ENCODE peak calls at places on chromosomes 11 and 22, in six cellular contexts. W is Panc1, M is heart right ventricle, U is tibial artery, I is A549, N is lung. K is an unnamed sample. For H3K4me1, the result is how much of the 10 kb centered on the place peaks cover.

GRCh38 chr11:1705121-1706052 is 8.4 kb downstream of the KRTAP5-6 start:
- DNase-seq in W (no peak), I (no peak), N (no peak), U (no peak), M (no peak), K (no peak)

GRCh38 chr11:59281177-59281576 is 68.5 kb upstream of the MPEG1 start:
- DNase-seq in W (no peak), N (no peak), U (no peak), M (no peak), I (no peak), K (no peak)

GRCh38 chr11:132251095-132251494 is 880.7 kb downstream of the NTM start:
- DNase-seq in I (no peak), M (no peak), N (no peak), U (no peak), W (no peak), K (no peak)

GRCh38 chr11:134044514-134045284 is 24.2 kb upstream of the JAM3 start:
- DNase-seq in N (no peak), W (no peak), I (no peak), U (no peak), M (no peak), K (no peak)

GRCh38 chr11:125626381-125626950 is 1.5 kb downstream of the CHEK1 start:
- DNase-seq in W (peak), M (no peak), N (no peak), I (no peak), U (no peak), K (no peak)

GRCh38 chr11:133808393-133809140 is 36.7 kb downstream of the SPATA19 start:
- DNase-seq in N (no peak), U (no peak), W (no peak), I (no peak), M (no peak), K (no peak)

GRCh38 chr22:26672060-26672471 is 14.7 kb downstream of the MIAT start:
- DNase-seq in U (no peak), N (no peak), I (no peak), M (no peak), W (no peak), K (no peak)

GRCh38 chr11:128462802-128463385 is 124.5 kb downstream of the ETS1 start:
- DNase-seq in I (no peak), N (no peak), W (no peak), U (no peak), M (no peak), K (no peak)

GRCh38 chr22:23282516-23282915 is 102.2 kb downstream of the BCR start:
- DNase-seq in U (no peak), N (no peak), W (no peak), M (no peak), I (no peak), K (peak)

GRCh38 chr11:131033151-131033651 is 116.9 kb upstream of the SNX19 start:
- DNase-seq in N (no peak), W (peak), U (no peak), M (no peak), I (peak), K (no peak)

GRCh38 chr11:95584180-95584579 is 205.4 kb downstream of the FAM76B start:
- DNase-seq in M (no peak), W (no peak), I (no peak), U (no peak), N (no peak), K (no peak)

GRCh38 chr22:19178065-19178658 is 374 bp downstream of the SLC25A1 start:
- DNase-seq in W (no peak), U (no peak), M (no peak), I (no peak), N (no peak), K (peak)

GRCh38 chr11:118834428-118835028 is 43.6 kb upstream of the DDX6 start:
- DNase-seq in N (no peak), W (no peak), I (no peak), U (no peak), M (no peak), K (no peak)

GRCh38 chr11:86230921-86231320 is 13.6 kb upstream of the EED start:
- DNase-seq in I (no peak), U (no peak), M (no peak), W (no peak), N (no peak), K (no peak)

GRCh38 chr22:38448945-38449745 is 5.9 kb downstream of the KCNJ4 start:
- DNase-seq in U (no peak), N (no peak), M (peak), I (no peak), W (no peak), K (no peak)

GRCh38 chr11:75468534-75469340 is 35.7 kb upstream of the KLHL35 start:
- DNase-seq in I (no peak), M (peak), U (peak), N (peak), W (no peak), K (peak)

GRCh38 chr11:2383823-2384722 is 7.0 kb downstream of the CD81 start:
- DNase-seq in M (no peak), N (peak), U (no peak), I (no peak), W (no peak), K (peak)

GRCh38 chr11:68455485-68455884 is 5.1 kb upstream of the PPP6R3 start:
- DNase-seq in U (no peak), I (no peak), M (no peak), W (no peak), N (no peak), K (no peak)

GRCh38 chr11:32312865-32313403 is 122.4 kb downstream of the WT1 start:
- DNase-seq in U (no peak), M (no peak), W (peak), N (peak), I (peak), K (no peak)

GRCh38 chr11:111557425-111558111 is 17.0 kb downstream of the LAYN start:
- DNase-seq in N (no peak), W (peak), U (no peak), M (no peak), I (peak), K (no peak)
- H3K4me1 ChIP-seq in N (under half), W (under half), U (under half), M (under half), I (under half), K (under half)

DNA sequence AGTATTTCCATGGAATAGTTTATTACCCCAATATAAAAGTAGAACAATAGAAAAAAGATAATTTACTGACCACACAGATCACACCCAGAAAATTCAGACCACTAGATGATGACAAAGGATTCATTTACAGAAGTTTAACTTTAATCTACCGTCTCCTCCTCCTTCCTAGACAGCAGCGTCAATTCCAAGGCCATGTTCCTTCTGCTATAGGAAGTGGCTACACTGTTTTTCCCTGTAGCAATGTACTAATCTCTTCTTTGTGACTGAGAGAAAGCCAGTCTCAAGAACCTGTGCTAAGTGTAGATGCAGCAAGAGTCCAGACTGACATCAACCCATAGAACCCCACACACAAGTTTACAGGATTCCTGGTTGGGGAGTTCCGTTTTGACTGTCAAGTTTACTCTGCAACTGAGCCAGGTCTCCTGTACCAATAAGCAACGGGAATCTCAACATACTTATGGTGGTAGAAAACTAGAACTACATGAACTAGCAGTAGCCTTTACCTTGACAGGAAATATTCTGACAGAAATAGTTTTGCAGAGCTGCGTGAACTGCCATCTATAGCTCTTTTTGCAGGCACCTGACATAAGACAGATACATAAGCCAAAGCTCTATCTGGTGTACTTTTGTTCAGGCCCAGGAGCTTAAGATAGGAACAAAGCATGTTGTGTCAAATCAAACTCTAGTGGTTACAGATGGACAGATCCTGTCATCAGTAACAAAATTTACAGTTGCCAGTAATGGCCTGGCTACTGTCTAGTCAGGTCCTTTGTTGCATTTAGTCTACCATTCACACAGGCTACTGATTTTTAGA is 42.9 kb downstream of the MRTFA start:
- DNase-seq in U (no peak), N (no peak), M (no peak), W (no peak), I (no peak), K (no peak)
- H3K27ac ChIP-seq in U (no peak), N (no peak), M (no peak), W (no peak), I (peak), K (no peak)

DNA sequence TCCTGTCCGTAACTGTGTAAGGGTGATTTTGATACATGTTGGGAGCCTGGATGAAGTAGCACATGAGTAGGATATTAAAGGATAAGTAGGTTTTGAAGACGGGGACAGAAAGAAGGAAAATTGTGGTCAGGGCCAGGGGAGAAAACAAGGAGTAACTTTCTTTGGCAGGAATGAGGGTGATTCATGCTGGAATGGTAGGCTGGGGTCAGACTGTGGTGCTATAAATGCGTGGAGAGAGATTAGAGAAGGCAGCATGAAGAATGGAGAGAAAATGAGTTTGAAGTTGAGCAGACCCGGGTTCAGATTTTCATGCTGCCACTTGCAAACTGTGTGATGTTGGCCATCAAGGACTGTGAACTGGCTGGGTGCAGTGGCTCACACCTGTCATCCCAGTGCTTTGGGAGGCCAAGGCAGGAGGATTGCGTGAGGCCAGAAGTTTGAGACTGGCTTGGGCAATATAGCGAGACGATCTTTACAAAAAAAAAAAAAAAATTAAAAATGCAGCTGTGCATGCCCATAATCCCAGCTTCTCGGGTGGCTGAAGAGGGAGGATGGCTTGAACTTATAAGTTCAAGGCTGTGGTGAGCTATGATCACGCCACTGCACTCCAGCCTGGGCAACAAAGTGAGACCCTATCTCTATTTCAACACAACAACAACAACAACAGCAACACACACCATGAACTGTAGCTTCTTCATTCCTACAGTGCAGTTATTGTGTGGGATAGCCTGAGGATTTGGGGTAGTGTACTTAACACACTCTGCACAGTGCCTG is 22.3 kb downstream of the ZBTB16 start:
- DNase-seq in M (no peak), N (no peak), W (no peak), U (no peak), I (no peak), K (no peak)
- H3K4me3 ChIP-seq in M (no peak), N (no peak), W (no peak), U (peak), I (no peak), K (no peak)

GRCh38 chr11:70109903-70110302 is 31.8 kb downstream of the ANO1 start:
- DNase-seq in M (no peak), N (no peak), U (no peak), W (no peak), I (no peak), K (peak)

GRCh38 chr11:70110538-70111055 is 32.5 kb downstream of the ANO1 start:
- DNase-seq in U (no peak), I (no peak), W (no peak), M (no peak), N (no peak), K (peak)

GRCh38 chr11:70111269-70112016 is 33.3 kb downstream of the ANO1 start:
- DNase-seq in I (peak), N (no peak), U (no peak), W (no peak), M (peak), K (peak)

GRCh38 chr11:70109006-70109405 is 30.9 kb downstream of the ANO1 start:
- DNase-seq in W (no peak), N (no peak), M (no peak), I (no peak), U (no peak), K (no peak)

DNA sequence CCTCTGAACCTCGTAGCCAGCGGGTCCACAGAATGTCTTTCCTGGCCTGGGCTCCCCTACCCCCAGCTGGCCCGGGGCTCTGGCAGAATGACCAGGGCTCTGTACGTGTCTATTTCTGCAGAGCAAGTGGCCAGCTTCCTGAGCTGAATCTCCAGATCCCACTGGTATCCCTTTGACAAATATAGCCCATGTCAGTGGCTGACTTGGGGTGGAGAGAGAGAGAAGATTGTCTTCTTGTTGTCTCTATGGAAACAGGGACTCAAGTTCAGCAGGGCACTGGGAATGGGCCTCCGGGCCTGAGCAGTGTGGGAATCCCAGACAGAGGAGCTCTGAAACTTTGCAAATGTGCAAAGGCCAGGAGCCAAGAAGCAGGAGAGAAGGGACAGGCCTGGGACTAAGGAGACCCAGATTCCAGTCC is 33.9 kb downstream of the ANO1 start:
- DNase-seq in M (peak), U (no peak), N (no peak), I (no peak), W (no peak), K (no peak)
- H3K4me1 ChIP-seq in M (under half), U (under half), N (under half), I (under half), W (under half), K (under half)

GRCh38 chr11:65066805-65067291 is 8.5 kb upstream of the NAALADL1 start:
- DNase-seq in N (no peak), U (no peak), W (no peak), I (no peak), M (no peak), K (peak)
- H3K27ac ChIP-seq in N (no peak), U (no peak), W (no peak), I (no peak), M (no peak), K (no peak)

GRCh38 chr22:28341001-28341400 is 338.6 kb downstream of the TTC28 start:
- DNase-seq in W (no peak), N (no peak), U (no peak), I (no peak), M (no peak), K (no peak)

GRCh38 chr22:28346308-28346707 is 333.3 kb downstream of the TTC28 start:
- DNase-seq in M (peak), W (no peak), N (no peak), I (no peak), U (no peak), K (no peak)

GRCh38 chr22:28345304-28345703 is 334.3 kb downstream of the TTC28 start:
- DNase-seq in W (no peak), I (no peak), M (peak), U (peak), N (no peak), K (peak)

GRCh38 chr22:28348613-28349012 is 331.0 kb downstream of the TTC28 start:
- DNase-seq in I (no peak), N (no peak), M (no peak), W (no peak), U (no peak), K (no peak)

GRCh38 chr22:28344893-28345292 is 334.7 kb downstream of the TTC28 start:
- DNase-seq in W (no peak), I (no peak), N (no peak), M (no peak), U (no peak), K (no peak)
- H3K4me3 ChIP-seq in W (no peak), I (no peak), N (no peak), M (no peak), U (no peak), K (peak)

GRCh38 chr11:115929618-115930129 is 425.5 kb upstream of the CADM1 start:
- DNase-seq in M (no peak), W (no peak), N (no peak), I (no peak), U (no peak), K (no peak)

GRCh38 chr11:115927823-115928329 is 423.7 kb upstream of the CADM1 start:
- DNase-seq in U (no peak), M (no peak), N (no peak), W (no peak), I (no peak), K (no peak)

GRCh38 chr11:115930886-115931537 is 426.8 kb upstream of the CADM1 start:
- DNase-seq in W (no peak), M (no peak), I (no peak), U (no peak), N (no peak), K (no peak)

GRCh38 chr11:115930276-115930675 is 426.1 kb upstream of the CADM1 start:
- DNase-seq in N (no peak), I (no peak), W (no peak), M (no peak), U (no peak), K (peak)

GRCh38 chr11:115928811-115929210 is 424.6 kb upstream of the CADM1 start:
- DNase-seq in U (no peak), I (no peak), W (no peak), N (no peak), M (no peak), K (no peak)
- H3K4me1 ChIP-seq in U (under half), I (under half), W (under half), N (under half), M (under half), K (under half)

GRCh38 chr11:57276169-57276854 is 39.3 kb upstream of the APLNR start:
- DNase-seq in I (no peak), W (no peak), U (no peak), N (no peak), M (no peak), K (no peak)

GRCh38 chr11:57279131-57279530 is 42.1 kb upstream of the APLNR start:
- DNase-seq in M (no peak), I (no peak), W (no peak), N (no peak), U (no peak), K (no peak)

GRCh38 chr11:57278721-57279095 is 41.7 kb upstream of the APLNR start:
- DNase-seq in W (no peak), N (no peak), I (no peak), U (no peak), M (no peak), K (no peak)

GRCh38 chr11:57276857-57277505 is 39.9 kb upstream of the APLNR start:
- DNase-seq in M (no peak), N (no peak), I (no peak), W (no peak), U (no peak), K (no peak)

DNA sequence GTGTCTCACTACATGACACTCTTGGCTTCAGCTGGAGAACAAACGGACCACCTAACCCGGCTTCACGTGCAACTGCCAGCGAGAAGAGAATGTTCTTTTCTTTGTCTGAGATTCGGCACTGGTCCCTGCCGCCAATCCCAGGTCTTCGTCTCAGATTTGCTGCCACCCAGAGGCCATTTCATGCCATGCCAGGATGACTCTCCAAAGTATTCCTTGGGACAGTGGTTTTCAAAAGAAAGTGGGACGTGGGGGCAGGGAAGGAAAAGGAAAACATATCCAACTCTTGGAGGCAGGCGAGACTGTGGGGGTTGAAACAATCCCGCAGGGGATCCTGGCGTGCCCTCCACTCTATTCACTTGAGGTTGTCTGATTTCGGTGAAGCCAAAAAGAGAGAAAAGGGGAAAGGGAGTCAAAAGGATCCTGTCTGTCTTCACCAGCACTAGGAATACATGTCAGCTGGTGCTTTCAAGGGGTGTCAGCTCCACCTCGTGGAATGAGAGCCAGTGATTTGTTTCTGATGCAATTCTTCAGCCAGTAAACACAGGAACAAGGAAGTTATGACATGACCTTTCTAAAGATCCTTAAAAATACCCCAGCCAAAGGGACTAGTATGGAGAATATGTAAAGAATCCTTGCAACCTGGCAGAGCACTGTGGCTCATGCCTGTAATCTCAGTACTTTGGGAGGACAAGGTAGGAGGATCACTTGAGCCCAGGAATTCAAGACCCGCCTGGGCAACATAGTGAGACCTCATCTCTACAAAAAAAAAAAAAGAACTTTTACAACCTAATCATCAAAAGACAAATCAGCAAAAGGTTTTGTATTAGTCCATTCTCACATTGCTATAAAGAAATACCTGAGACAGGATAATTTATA is 41.0 kb upstream of the APLNR start:
- DNase-seq in N (peak), U (peak), I (peak), M (peak), W (peak), K (peak)
- H3K27ac ChIP-seq in N (peak), U (peak), I (peak), M (peak), W (peak), K (peak)

DNA sequence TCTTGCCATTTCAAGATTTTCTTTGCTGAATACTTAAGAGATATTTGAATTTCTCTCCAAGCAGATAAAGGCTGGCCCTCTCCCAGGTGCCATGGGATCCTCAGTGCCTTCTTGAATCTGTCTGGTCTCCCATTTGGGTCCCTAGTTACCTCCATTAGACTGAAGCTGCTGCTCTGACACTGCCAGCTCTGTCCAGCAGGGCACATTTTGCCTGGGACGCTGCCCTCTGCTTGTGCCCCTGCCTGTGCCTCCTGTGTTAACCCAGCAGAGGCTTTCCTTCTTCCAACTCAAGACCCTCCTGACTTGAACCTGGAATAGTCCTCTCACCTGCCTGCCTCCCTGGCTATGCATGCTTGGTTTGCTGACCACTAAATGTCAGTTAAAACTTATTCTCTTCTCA is 406.3 kb downstream of the BUD13 start:
- DNase-seq in W (no peak), N (no peak), I (no peak), M (no peak), U (no peak), K (no peak)
- H3K4me3 ChIP-seq in W (no peak), N (no peak), I (no peak), M (no peak), U (no peak), K (no peak)